ENCODE peak calls at places on chromosomes 7 and 10, in nine cellular contexts. P is head of caudate nucleus; U is stimulated activated CD4-positive, alpha-beta T cell treated with anti-CD3 and anti-CD28 coated beads, TNF-alpha, amount 100 ng/mL, for 4 hours; W is endothelial cell; H is GM12865; O is esophagus muscularis mucosa; I is kidney epithelial cell; D is amniotic epithelial cell; R is RWPE1. B is an unnamed sample.

GRCh38 chr10:46096426-46096825 is 50.4 kb upstream of the MSMB start:
- DNase-seq in H (no peak), U (no peak), O (peak), P (no peak), W (no peak), I (no peak), R (no peak), D (peak), B (peak)

GRCh38 chr10:48716393-48716792 is 31.7 kb downstream of the WDFY4 start:
- DNase-seq in R (no peak), H (no peak), U (no peak), P (no peak), I (no peak), D (no peak), O (no peak), W (no peak), B (no peak)

GRCh38 chr7:104272767-104273384 is 55.5 kb upstream of the LHFPL3 start:
- DNase-seq in D (peak), H (peak), I (no peak), P (no peak), U (no peak), R (peak), W (peak), O (no peak), B (peak)

GRCh38 chr7:157558875-157559595 is 222.2 kb downstream of the DNAJB6 start:
- DNase-seq in R (no peak), H (no peak), O (no peak), U (no peak), I (no peak), W (no peak), P (peak), D (no peak), B (no peak)

GRCh38 chr7:34451923-34452322 is 206.1 kb upstream of the NPSR1 start:
- DNase-seq in P (no peak), D (peak), R (peak), H (no peak), W (no peak), U (no peak), I (no peak), O (no peak), B (peak)

GRCh38 chr10:11899067-11899876 is 76.1 kb downstream of the PROSER2 start:
- DNase-seq in U (no peak), W (no peak), O (no peak), D (no peak), P (no peak), I (no peak), R (no peak), H (no peak), B (no peak)

GRCh38 chr7:92994889-92995288 is 122.9 kb downstream of the SAMD9 start:
- DNase-seq in H (no peak), P (no peak), U (no peak), I (no peak), W (no peak), R (no peak), O (no peak), D (no peak), B (no peak)

GRCh38 chr10:68666280-68666760 is 54.7 kb upstream of the CCAR1 start:
- DNase-seq in H (no peak), W (no peak), R (peak), P (no peak), U (no peak), I (no peak), O (no peak), D (peak), B (peak)

GRCh38 chr10:130040351-130040750 is 70.3 kb downstream of the C10orf143 start:
- DNase-seq in U (no peak), D (no peak), P (no peak), H (no peak), W (no peak), O (no peak), I (no peak), R (no peak), B (no peak)

GRCh38 chr7:24922099-24922773 is 57.7 kb downstream of the OSBPL3 start:
- DNase-seq in U (no peak), H (no peak), O (no peak), D (no peak), W (no peak), I (no peak), R (no peak), P (no peak), B (no peak)

GRCh38 chr7:69654381-69654780 is 56.1 kb downstream of the AUTS2 start:
- DNase-seq in P (no peak), O (peak), R (no peak), U (no peak), H (no peak), I (no peak), D (no peak), W (no peak), B (no peak)

GRCh38 chr7:27420702-27421101 is 178.1 kb downstream of the EVX1 start:
- DNase-seq in P (no peak), W (no peak), D (no peak), H (no peak), I (no peak), O (no peak), U (no peak), R (no peak), B (no peak)

GRCh38 chr10:114437456-114438292 is 33.4 kb upstream of the AFAP1L2 start:
- DNase-seq in U (no peak), H (peak), W (no peak), R (peak), D (peak), O (no peak), I (no peak), P (no peak), B (peak)

GRCh38 chr10:133100706-133101463 is 13.2 kb downstream of the ADGRA1 start:
- DNase-seq in O (no peak), W (peak), D (no peak), I (no peak), P (no peak), R (peak), U (no peak), H (no peak), B (no peak)

GRCh38 chr10:124388823-124389612 is 29.7 kb downstream of the OAT start:
- DNase-seq in R (peak), U (peak), H (peak), O (peak), I (no peak), W (peak), P (peak), D (peak), B (peak)

GRCh38 chr7:6558837-6559236 is 7.6 kb upstream of the GRID2IP start:
- DNase-seq in U (no peak), I (no peak), P (peak), D (peak), O (no peak), H (peak), W (peak), R (peak), B (peak)

GRCh38 chr7:75536940-75537538 is 44.9 kb downstream of the SPDYE5 start:
- DNase-seq in D (no peak), W (no peak), O (no peak), R (no peak), U (no peak), H (no peak), I (no peak), P (no peak), B (no peak)

GRCh38 chr10:106038246-106038645 is 1126.3 kb downstream of the SORCS1 start:
- DNase-seq in I (no peak), H (no peak), W (no peak), U (no peak), R (no peak), D (peak), O (no peak), P (no peak), B (no peak)

GRCh38 chr7:155558961-155559360 is 12.6 kb upstream of the CNPY1 start:
- DNase-seq in D (no peak), W (no peak), O (no peak), U (no peak), P (no peak), I (no peak), R (no peak), H (no peak), B (no peak)

GRCh38 chr10:5832946-5833345 is 19.7 kb upstream of the GDI2 start:
- DNase-seq in R (no peak), W (no peak), I (no peak), D (no peak), H (no peak), O (no peak), U (no peak), P (no peak), B (no peak)

GRCh38 chr7:91033574-91033973 is 230.7 kb upstream of the FZD1 start:
- DNase-seq in R (no peak), D (no peak), W (no peak), P (no peak), I (no peak), U (no peak), O (no peak), H (no peak), B (no peak)

GRCh38 chr7:40709077-40709964 is 574.5 kb downstream of the SUGCT start:
- DNase-seq in P (no peak), I (no peak), R (peak), H (peak), W (no peak), D (peak), U (no peak), O (no peak), B (peak)

GRCh38 chr10:100141446-100142087 is 44.3 kb downstream of the ERLIN1 start:
- DNase-seq in W (no peak), R (no peak), P (no peak), O (peak), D (no peak), I (no peak), H (no peak), U (no peak), B (no peak)

GRCh38 chr7:47074702-47075153 is 507.2 kb downstream of the TNS3 start:
- DNase-seq in P (no peak), D (peak), I (no peak), O (no peak), W (no peak), H (no peak), R (no peak), U (no peak), B (peak)